ENCODE peak calls at places on chromosome 4, in seven cellular contexts. N, U, P, X, O, Y and W are unnamed samples.

GRCh38 chr4:145956288-145956890 is 17.8 kb upstream of the ZNF827 start:
- DNase-seq in Y (no peak), P (no peak), U (peak; percentile 46), O (no peak), X (peak; percentile 80), N (peak; percentile 52), W (no peak)

GRCh38 chr4:107857741-107858140 is 33.0 kb downstream of the SGMS2 start:
- DNase-seq in X (no peak), P (no peak), O (no peak), N (no peak), U (peak; percentile 26), Y (no peak), W (no peak)

GRCh38 chr4:39616651-39617050 is 22.0 kb downstream of the SMIM14 start:
- DNase-seq in P (no peak), O (no peak), N (no peak), U (no peak), Y (no peak), X (no peak), W (no peak)

GRCh38 chr4:176779421-176779820 is 13.3 kb downstream of the VEGFC start:
- DNase-seq in U (no peak), X (no peak), Y (no peak), N (no peak), P (no peak), O (no peak), W (no peak)

GRCh38 chr4:109572154-109572553 is 12.1 kb downstream of the MCUB start:
- DNase-seq in Y (no peak), N (no peak), U (no peak), X (no peak), O (no peak), P (no peak), W (no peak)

GRCh38 chr4:8176547-8177399 is 18.2 kb upstream of the ABLIM2 start:
- DNase-seq in Y (peak; percentile 66), N (peak; percentile 63), P (no peak), X (peak; percentile 88), U (peak; percentile 84), O (no peak), W (no peak)

GRCh38 chr4:55545133-55545532 is 1.6 kb downstream of the CLOCK start:
- DNase-seq in Y (no peak), N (peak; percentile 21), U (no peak), X (no peak), P (no peak), O (no peak), W (no peak)

GRCh38 chr4:10095296-10095991 is 21.2 kb downstream of the WDR1 start:
- DNase-seq in Y (no peak), U (no peak), O (no peak), X (no peak), N (no peak), P (no peak), W (peak; percentile 50)

GRCh38 chr4:23312686-23313085 is 577.2 kb downstream of the PPARGC1A start:
- DNase-seq in O (no peak), N (no peak), U (no peak), X (no peak), P (no peak), Y (no peak), W (no peak)

GRCh38 chr4:173537628-173538147 is 7.7 kb upstream of the HAND2 start:
- DNase-seq in Y (no peak), X (peak; percentile 47), U (no peak), O (no peak), N (no peak), P (no peak), W (no peak)

GRCh38 chr4:5799406-5799805 is 88.4 kb downstream of the EVC start:
- DNase-seq in U (no peak), X (no peak), N (no peak), O (no peak), Y (no peak), P (no peak), W (no peak)

GRCh38 chr4:23934223-23934622 is 44.4 kb upstream of the PPARGC1A start:
- DNase-seq in P (no peak), N (no peak), U (peak; percentile 56), Y (no peak), X (peak; percentile 89), O (no peak), W (no peak)

GRCh38 chr4:70734168-70734954 is 12.6 kb downstream of the RUFY3 start:
- DNase-seq in N (peak; percentile 52), Y (no peak), O (no peak), P (no peak), X (no peak), U (no peak), W (no peak)

GRCh38 chr4:152735302-152735917 is 44.1 kb downstream of the TIGD4 start:
- DNase-seq in P (no peak), O (no peak), N (peak; percentile 47), X (no peak), Y (no peak), U (no peak), W (no peak)

GRCh38 chr4:69713593-69713992 is 46.8 kb downstream of the SULT1B1 start:
- DNase-seq in U (no peak), P (no peak), X (no peak), O (peak; percentile 15), Y (no peak), N (peak; percentile 73), W (no peak)

GRCh38 chr4:84957509-84958420 is 8.7 kb downstream of the WDFY3 start:
- DNase-seq in N (no peak), X (no peak), U (no peak), Y (no peak), P (no peak), O (no peak), W (no peak)

GRCh38 chr4:84958434-84958833 is 8.1 kb downstream of the WDFY3 start:
- DNase-seq in Y (no peak), N (no peak), X (no peak), U (no peak), O (no peak), P (no peak), W (no peak)

GRCh38 chr4:84955168-84955567 is 11.3 kb downstream of the WDFY3 start:
- DNase-seq in Y (no peak), X (no peak), O (no peak), N (no peak), U (no peak), P (no peak), W (no peak)

GRCh38 chr4:84952776-84953175 is 13.7 kb downstream of the WDFY3 start:
- DNase-seq in N (no peak), O (no peak), U (no peak), P (no peak), Y (no peak), X (no peak), W (no peak)

DNA sequence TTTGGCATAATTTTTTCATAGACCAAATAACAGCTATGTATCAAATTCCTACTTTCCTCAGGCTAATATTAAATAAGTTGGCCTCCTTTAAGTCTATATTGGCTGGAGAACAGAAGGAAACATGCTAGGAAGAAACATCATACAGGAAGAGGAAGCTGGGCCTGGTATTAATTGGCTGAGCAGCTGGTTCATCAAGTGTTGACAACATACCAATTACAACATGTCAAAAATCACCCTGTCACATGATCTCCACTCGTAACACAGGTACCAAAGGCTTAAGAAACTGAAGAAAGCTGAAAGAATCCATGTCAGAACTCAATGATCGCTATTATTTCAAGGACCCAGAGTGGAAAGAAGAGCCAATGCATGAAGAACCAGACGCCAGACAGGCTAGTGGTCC is 10.5 kb downstream of the WDFY3 start:
- DNase-seq in X (no peak), N (no peak), U (no peak), O (no peak), Y (no peak), P (no peak), W (no peak)
- H3K4me1 ChIP-seq in X (peaks cover 3% of the 10 kb centered on the region), N (no peaks in the 10 kb centered on the region), U (peaks cover 4% of the 10 kb centered on the region), O (no peaks in the 10 kb centered on the region), Y (peaks cover 40% of the 10 kb centered on the region), P (peaks cover 26% of the 10 kb centered on the region), W (peaks cover 67% of the 10 kb centered on the region)

DNA sequence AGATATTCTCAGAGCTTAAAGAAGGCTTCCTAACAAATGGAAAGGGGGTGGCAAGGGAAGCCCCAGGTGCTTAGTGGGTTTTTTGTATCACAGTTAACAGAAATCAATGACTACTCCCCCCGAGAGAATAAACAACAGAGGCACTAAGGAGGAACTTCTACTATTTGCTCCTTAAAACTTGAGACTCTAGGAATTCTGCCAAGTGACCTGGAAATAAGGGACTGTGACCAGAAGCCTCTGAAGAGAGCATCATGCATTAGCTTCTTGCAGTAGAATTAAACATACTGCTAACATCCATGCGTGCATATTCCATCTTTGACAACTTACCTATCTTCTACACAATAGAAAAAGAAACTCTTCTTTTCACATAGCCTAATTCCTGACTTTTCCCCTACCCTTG is 86.8 kb downstream of the CAMK2D start:
- DNase-seq in U (no peak), N (no peak), X (no peak), Y (no peak), P (no peak), O (no peak), W (no peak)
- H3K4me1 ChIP-seq in U (no peaks in the 10 kb centered on the region), N (no peaks in the 10 kb centered on the region), X (peaks cover 13% of the 10 kb centered on the region), Y (peaks cover 38% of the 10 kb centered on the region), P (peaks cover 11% of the 10 kb centered on the region), O (no peaks in the 10 kb centered on the region), W (peaks cover 46% of the 10 kb centered on the region)

GRCh38 chr4:112517911-112518310 is 1.9 kb upstream of the NEUROG2 start:
- DNase-seq in Y (no peak), P (no peak), N (no peak), X (no peak), O (no peak), U (no peak), W (no peak)

GRCh38 chr4:112516401-112517066 is 554 bp upstream of the NEUROG2 start:
- DNase-seq in X (peak; percentile 92), U (peak; percentile 83), P (no peak), O (no peak), N (no peak), Y (no peak), W (no peak)

GRCh38 chr4:112516076-112516385 is at the start of gene NEUROG2:
- DNase-seq in Y (no peak), U (no peak), O (no peak), P (no peak), X (no peak), N (no peak), W (no peak)

GRCh38 chr4:112518675-112519074 is 2.7 kb upstream of the NEUROG2 start:
- DNase-seq in U (no peak), O (no peak), Y (no peak), X (no peak), N (no peak), P (no peak), W (no peak)

GRCh38 chr4:112517067-112517588 is 1.1 kb upstream of the NEUROG2 start:
- DNase-seq in P (no peak), N (no peak), U (peak; percentile 64), O (no peak), Y (no peak), X (peak; percentile 79), W (no peak)
- H3K4me1 ChIP-seq in P (peaks cover 11% of the 10 kb centered on the region), N (peaks cover 6% of the 10 kb centered on the region), U (no peaks in the 10 kb centered on the region), O (no peaks in the 10 kb centered on the region), Y (peaks cover 35% of the 10 kb centered on the region), X (no peaks in the 10 kb centered on the region), W (peaks cover 7% of the 10 kb centered on the region)

GRCh38 chr4:121226362-121226761 is 62.2 kb upstream of the TNIP3 start:
- DNase-seq in O (no peak), X (no peak), U (no peak), N (no peak), Y (no peak), P (peak; percentile 22), W (no peak)

GRCh38 chr4:121228851-121229250 is 64.7 kb upstream of the TNIP3 start:
- DNase-seq in N (peak; percentile 39), U (no peak), Y (no peak), O (no peak), X (no peak), P (no peak), W (no peak)

GRCh38 chr4:121229993-121230392 is 65.9 kb upstream of the TNIP3 start:
- DNase-seq in X (no peak), Y (no peak), O (no peak), N (no peak), P (no peak), U (no peak), W (no peak)

GRCh38 chr4:121221608-121222007 is 57.5 kb upstream of the TNIP3 start:
- DNase-seq in N (no peak), P (no peak), U (no peak), Y (no peak), X (no peak), O (no peak), W (no peak)

GRCh38 chr4:121227254-121227867 is 63.2 kb upstream of the TNIP3 start:
- DNase-seq in O (no peak), N (no peak), P (no peak), Y (no peak), X (no peak), U (no peak), W (no peak)
- H3K4me1 ChIP-seq in O (no peaks in the 10 kb centered on the region), N (no peaks in the 10 kb centered on the region), P (no peaks in the 10 kb centered on the region), Y (no peaks in the 10 kb centered on the region), X (peaks cover 1% of the 10 kb centered on the region), U (no peaks in the 10 kb centered on the region), W (no peaks in the 10 kb centered on the region)